ENCODE peak calls at places on chromosomes 16 and 17, in seven cellular contexts. One of them, this sample, is unnamed.
A peak's percentile ranks its signal among the peaks of the same experiment; 100 is the strongest.

GRCh38 chr17:76844846-76845245 is 23.4 kb upstream of the MGAT5B start:
- DNase-seq in foreskin fibroblast: no peak
- DNase-seq in left ventricle myocardium inferior: no peak
- DNase-seq in RWPE1: no peak
- DNase-seq in mesothelial cell of epicardium: no peak
- DNase-seq in RWPE2: no peak
- DNase-seq in neural progenitor cell: no peak
- DNase-seq in this sample: no peak

GRCh38 chr16:54487933-54488332 is 201.3 kb upstream of the IRX3 start:
- DNase-seq in foreskin fibroblast: no peak
- DNase-seq in left ventricle myocardium inferior: peak; percentile 49
- DNase-seq in RWPE1: no peak
- DNase-seq in mesothelial cell of epicardium: no peak
- DNase-seq in RWPE2: no peak
- DNase-seq in neural progenitor cell: no peak
- DNase-seq in this sample: no peak

GRCh38 chr17:30717290-30718098 is 107.0 kb downstream of the CRLF3 start:
- DNase-seq in foreskin fibroblast: no peak
- DNase-seq in left ventricle myocardium inferior: peak; percentile 6
- DNase-seq in RWPE1: no peak
- DNase-seq in mesothelial cell of epicardium: no peak
- DNase-seq in RWPE2: peak; percentile 11
- DNase-seq in neural progenitor cell: no peak
- DNase-seq in this sample: no peak

GRCh38 chr16:64711026-64711425 is 410.8 kb downstream of the CDH11 start:
- DNase-seq in foreskin fibroblast: no peak
- DNase-seq in left ventricle myocardium inferior: no peak
- DNase-seq in RWPE1: no peak
- DNase-seq in mesothelial cell of epicardium: no peak
- DNase-seq in RWPE2: no peak
- DNase-seq in neural progenitor cell: no peak
- DNase-seq in this sample: no peak

GRCh38 chr17:50988427-50988826 is 122.3 kb upstream of the TOB1 start:
- DNase-seq in foreskin fibroblast: no peak
- DNase-seq in left ventricle myocardium inferior: no peak
- DNase-seq in RWPE1: no peak
- DNase-seq in mesothelial cell of epicardium: no peak
- DNase-seq in RWPE2: no peak
- DNase-seq in neural progenitor cell: no peak
- DNase-seq in this sample: no peak

GRCh38 chr16:50046853-50047252 is 18.9 kb upstream of the HEATR3 start:
- DNase-seq in foreskin fibroblast: no peak
- DNase-seq in left ventricle myocardium inferior: no peak
- DNase-seq in RWPE1: no peak
- DNase-seq in mesothelial cell of epicardium: no peak
- DNase-seq in RWPE2: no peak
- DNase-seq in neural progenitor cell: no peak
- DNase-seq in this sample: no peak

GRCh38 chr17:20010099-20010863 is 1.1 kb downstream of the SPECC1 start:
- DNase-seq in foreskin fibroblast: peak; percentile 61
- DNase-seq in left ventricle myocardium inferior: peak; percentile 28
- DNase-seq in RWPE1: peak; percentile 32
- DNase-seq in mesothelial cell of epicardium: no peak
- DNase-seq in RWPE2: no peak
- DNase-seq in neural progenitor cell: peak; percentile 58
- DNase-seq in this sample: no peak

GRCh38 chr17:37833237-37833859 is 88.5 kb upstream of the HNF1B start:
- DNase-seq in foreskin fibroblast: no peak
- DNase-seq in left ventricle myocardium inferior: no peak
- DNase-seq in RWPE1: no peak
- DNase-seq in mesothelial cell of epicardium: no peak
- DNase-seq in RWPE2: no peak
- DNase-seq in neural progenitor cell: no peak
- DNase-seq in this sample: no peak

DNA sequence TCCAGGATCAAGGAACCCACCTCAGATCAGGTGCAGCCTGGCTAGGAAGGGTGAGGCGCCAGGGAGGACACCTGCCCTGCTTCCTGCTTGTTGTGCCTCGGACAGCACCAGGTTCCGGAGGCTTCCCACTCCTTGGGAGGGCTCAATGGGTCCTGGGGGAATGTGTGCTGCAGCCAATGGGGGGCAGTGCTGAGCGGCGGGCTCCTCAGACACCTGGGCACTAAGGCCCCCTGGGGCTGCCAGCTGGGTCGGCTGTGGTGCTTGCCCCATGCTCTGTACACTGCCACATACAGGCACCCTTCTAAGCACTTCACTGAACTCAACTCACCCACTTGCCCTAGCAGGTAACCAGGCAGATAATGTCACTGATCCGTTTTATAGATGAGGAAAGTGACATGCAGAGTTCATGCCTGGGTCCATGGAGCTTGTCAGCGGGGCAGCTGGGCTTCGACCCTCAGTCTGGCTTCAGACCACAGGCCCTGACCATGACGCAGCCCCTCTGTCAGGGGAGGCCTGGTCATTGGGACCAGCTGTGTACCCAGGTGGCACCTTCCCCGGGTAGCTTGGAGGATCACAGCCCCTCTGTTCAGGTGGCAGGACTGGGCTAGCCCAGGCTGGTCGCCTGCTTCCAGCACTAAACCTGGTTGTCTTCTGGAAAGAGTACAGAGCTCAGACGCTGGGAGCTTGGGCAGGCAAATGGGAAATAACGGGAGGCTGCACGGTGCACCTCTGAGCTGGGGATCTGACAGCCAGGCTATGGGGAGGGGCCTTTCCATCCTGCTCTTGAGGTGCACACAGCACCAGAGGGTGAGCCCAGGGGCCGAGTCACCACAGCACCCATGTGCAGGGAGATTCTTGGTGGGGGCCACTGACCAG is 8.2 kb downstream of the FN3K start:
- DNase-seq in foreskin fibroblast: no peak
- DNase-seq in left ventricle myocardium inferior: no peak
- DNase-seq in RWPE1: no peak
- DNase-seq in mesothelial cell of epicardium: no peak
- DNase-seq in RWPE2: no peak
- DNase-seq in neural progenitor cell: no peak
- DNase-seq in this sample: no peak
- TF ChIP-seq CTCF in foreskin fibroblast: no peak
- TF ChIP-seq CTCF in left ventricle myocardium inferior: no peak
- TF ChIP-seq CTCF in RWPE1: no peak
- TF ChIP-seq CTCF in mesothelial cell of epicardium: no peak
- TF ChIP-seq CTCF in RWPE2: no peak
- TF ChIP-seq CTCF in neural progenitor cell: no peak
- TF ChIP-seq CTCF in this sample: no peak

GRCh38 chr16:67180166-67180565 is 3.6 kb downstream of the MATCAP1 start:
- DNase-seq in foreskin fibroblast: no peak
- DNase-seq in left ventricle myocardium inferior: no peak
- DNase-seq in RWPE1: no peak
- DNase-seq in mesothelial cell of epicardium: no peak
- DNase-seq in RWPE2: no peak
- DNase-seq in neural progenitor cell: no peak
- DNase-seq in this sample: no peak

GRCh38 chr16:67181346-67181745 is 2.4 kb downstream of the MATCAP1 start:
- DNase-seq in foreskin fibroblast: peak; percentile 77
- DNase-seq in left ventricle myocardium inferior: no peak
- DNase-seq in RWPE1: no peak
- DNase-seq in mesothelial cell of epicardium: no peak
- DNase-seq in RWPE2: no peak
- DNase-seq in neural progenitor cell: no peak
- DNase-seq in this sample: no peak

GRCh38 chr16:67176662-67177061 is 6.3 kb downstream of the NOL3 start:
- DNase-seq in foreskin fibroblast: no peak
- DNase-seq in left ventricle myocardium inferior: no peak
- DNase-seq in RWPE1: no peak
- DNase-seq in mesothelial cell of epicardium: no peak
- DNase-seq in RWPE2: no peak
- DNase-seq in neural progenitor cell: no peak
- DNase-seq in this sample: no peak

GRCh38 chr16:67174706-67175231 is 4.4 kb downstream of the NOL3 start:
- DNase-seq in foreskin fibroblast: no peak
- DNase-seq in left ventricle myocardium inferior: no peak
- DNase-seq in RWPE1: no peak
- DNase-seq in mesothelial cell of epicardium: no peak
- DNase-seq in RWPE2: no peak
- DNase-seq in neural progenitor cell: no peak
- DNase-seq in this sample: no peak

DNA sequence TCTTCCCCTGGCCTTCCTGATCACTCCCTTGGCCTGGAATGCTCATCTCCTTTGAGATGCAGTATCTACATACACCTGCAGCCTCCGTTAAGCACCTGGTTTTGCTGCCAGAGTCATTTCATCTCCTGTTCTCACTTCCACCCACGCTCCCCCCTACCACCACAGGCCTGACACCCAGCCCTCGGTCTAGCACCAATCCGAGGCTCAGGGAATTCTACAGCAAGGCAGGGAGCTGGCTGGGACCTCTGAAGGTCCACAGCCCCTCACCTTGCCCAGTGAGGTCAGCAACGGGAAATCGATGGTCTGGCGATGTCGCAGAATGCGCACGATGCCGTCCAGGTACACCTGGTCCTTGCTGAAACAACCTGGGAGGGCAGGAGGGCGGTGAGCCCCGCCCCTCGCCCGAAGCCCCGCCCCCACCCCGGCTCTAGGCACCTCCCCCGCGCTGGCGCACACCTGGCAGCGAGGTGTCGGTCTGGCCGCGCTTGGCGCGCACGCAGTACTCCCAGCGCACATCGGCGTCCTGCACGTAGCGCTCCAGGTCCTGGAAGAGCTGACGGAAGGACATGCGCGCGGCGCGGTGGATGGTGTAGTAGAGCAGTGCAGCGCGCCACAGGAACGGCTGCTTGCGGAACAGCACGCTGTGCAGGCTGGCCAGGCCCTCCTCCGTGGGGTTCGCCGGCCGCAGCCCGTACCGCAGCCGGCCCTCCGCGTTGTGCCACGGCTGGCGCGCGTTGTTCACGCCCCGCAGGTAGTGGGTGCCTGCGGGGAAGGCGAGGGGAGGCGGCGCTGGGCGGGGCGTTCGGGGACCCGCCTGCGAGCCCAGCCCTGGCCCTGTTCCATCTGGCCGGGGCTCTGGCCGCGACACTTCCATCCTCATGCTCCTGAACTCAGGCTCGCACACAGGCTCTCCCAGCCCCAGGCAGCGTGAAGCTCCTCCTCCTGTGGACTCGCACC is 5.7 kb downstream of the MATCAP1 start:
- DNase-seq in foreskin fibroblast: no peak
- DNase-seq in left ventricle myocardium inferior: peak; percentile 60
- DNase-seq in RWPE1: peak; percentile 95
- DNase-seq in mesothelial cell of epicardium: no peak
- DNase-seq in RWPE2: peak; percentile 99
- DNase-seq in neural progenitor cell: peak; percentile 87
- DNase-seq in this sample: no peak
- TF ChIP-seq CTCF in foreskin fibroblast: no peak
- TF ChIP-seq CTCF in left ventricle myocardium inferior: peak; percentile 35
- TF ChIP-seq CTCF in RWPE1: no peak
- TF ChIP-seq CTCF in mesothelial cell of epicardium: no peak
- TF ChIP-seq CTCF in RWPE2: no peak
- TF ChIP-seq CTCF in neural progenitor cell: peak; percentile 10
- TF ChIP-seq CTCF in this sample: no peak

GRCh38 chr16:66942981-66943380 is 7.7 kb downstream of the CES2 start:
- DNase-seq in foreskin fibroblast: no peak
- DNase-seq in left ventricle myocardium inferior: no peak
- DNase-seq in RWPE1: no peak
- DNase-seq in mesothelial cell of epicardium: no peak
- DNase-seq in RWPE2: no peak
- DNase-seq in neural progenitor cell: no peak
- DNase-seq in this sample: no peak

GRCh38 chr16:66937725-66938337 is 2.5 kb downstream of the CES2 start:
- DNase-seq in foreskin fibroblast: no peak
- DNase-seq in left ventricle myocardium inferior: no peak
- DNase-seq in RWPE1: no peak
- DNase-seq in mesothelial cell of epicardium: no peak
- DNase-seq in RWPE2: no peak
- DNase-seq in neural progenitor cell: no peak
- DNase-seq in this sample: no peak

GRCh38 chr16:66939366-66939765 is 4.0 kb downstream of the CES2 start:
- DNase-seq in foreskin fibroblast: no peak
- DNase-seq in left ventricle myocardium inferior: no peak
- DNase-seq in RWPE1: no peak
- DNase-seq in mesothelial cell of epicardium: no peak
- DNase-seq in RWPE2: no peak
- DNase-seq in neural progenitor cell: no peak
- DNase-seq in this sample: no peak

GRCh38 chr16:66936889-66937554 is 1.7 kb downstream of the CES2 start:
- DNase-seq in foreskin fibroblast: no peak
- DNase-seq in left ventricle myocardium inferior: no peak
- DNase-seq in RWPE1: no peak
- DNase-seq in mesothelial cell of epicardium: no peak
- DNase-seq in RWPE2: no peak
- DNase-seq in neural progenitor cell: no peak
- DNase-seq in this sample: no peak

GRCh38 chr16:66940236-66940635 is 4.9 kb downstream of the CES2 start:
- DNase-seq in foreskin fibroblast: no peak
- DNase-seq in left ventricle myocardium inferior: no peak
- DNase-seq in RWPE1: no peak
- DNase-seq in mesothelial cell of epicardium: no peak
- DNase-seq in RWPE2: no peak
- DNase-seq in neural progenitor cell: no peak
- DNase-seq in this sample: no peak
- TF ChIP-seq CTCF in foreskin fibroblast: no peak
- TF ChIP-seq CTCF in left ventricle myocardium inferior: no peak
- TF ChIP-seq CTCF in RWPE1: no peak
- TF ChIP-seq CTCF in mesothelial cell of epicardium: no peak
- TF ChIP-seq CTCF in RWPE2: no peak
- TF ChIP-seq CTCF in neural progenitor cell: no peak
- TF ChIP-seq CTCF in this sample: no peak

GRCh38 chr17:81192386-81193050 is 26.5 kb upstream of the AATK start:
- DNase-seq in foreskin fibroblast: no peak
- DNase-seq in left ventricle myocardium inferior: no peak
- DNase-seq in RWPE1: no peak
- DNase-seq in mesothelial cell of epicardium: no peak
- DNase-seq in RWPE2: no peak
- DNase-seq in neural progenitor cell: peak; percentile 16
- DNase-seq in this sample: no peak

GRCh38 chr17:81189670-81190530 is 23.9 kb upstream of the AATK start:
- DNase-seq in foreskin fibroblast: no peak
- DNase-seq in left ventricle myocardium inferior: no peak
- DNase-seq in RWPE1: no peak
- DNase-seq in mesothelial cell of epicardium: no peak
- DNase-seq in RWPE2: no peak
- DNase-seq in neural progenitor cell: peak; percentile 49
- DNase-seq in this sample: no peak

GRCh38 chr17:81191646-81192045 is 25.6 kb upstream of the AATK start:
- DNase-seq in foreskin fibroblast: no peak
- DNase-seq in left ventricle myocardium inferior: no peak
- DNase-seq in RWPE1: no peak
- DNase-seq in mesothelial cell of epicardium: no peak
- DNase-seq in RWPE2: no peak
- DNase-seq in neural progenitor cell: no peak
- DNase-seq in this sample: no peak

GRCh38 chr17:81190591-81190990 is 24.6 kb upstream of the AATK start:
- DNase-seq in foreskin fibroblast: no peak
- DNase-seq in left ventricle myocardium inferior: no peak
- DNase-seq in RWPE1: no peak
- DNase-seq in mesothelial cell of epicardium: no peak
- DNase-seq in RWPE2: no peak
- DNase-seq in neural progenitor cell: no peak
- DNase-seq in this sample: no peak

DNA sequence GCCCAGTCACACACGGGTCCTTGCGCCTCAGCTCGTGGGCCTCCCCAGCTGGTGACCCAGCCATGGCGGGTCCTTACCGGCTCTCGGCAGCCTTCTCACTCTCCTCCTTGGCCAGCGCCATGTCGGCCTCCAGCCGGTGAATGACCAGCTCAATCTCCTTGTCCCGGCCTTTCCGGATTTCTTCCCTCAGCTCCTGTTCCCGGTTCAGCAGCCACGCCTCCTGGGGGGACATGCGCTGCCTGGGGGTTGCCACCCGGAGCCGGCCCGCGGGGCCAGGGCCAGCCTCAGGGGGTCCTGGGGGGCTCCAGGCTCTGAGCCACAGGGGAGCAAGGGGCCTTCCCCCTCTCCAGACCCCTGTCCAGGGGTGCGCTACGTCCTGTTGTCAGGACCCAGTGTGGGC is 25.1 kb upstream of the AATK start:
- DNase-seq in foreskin fibroblast: no peak
- DNase-seq in left ventricle myocardium inferior: no peak
- DNase-seq in RWPE1: no peak
- DNase-seq in mesothelial cell of epicardium: no peak
- DNase-seq in RWPE2: no peak
- DNase-seq in neural progenitor cell: no peak
- DNase-seq in this sample: no peak
- TF ChIP-seq CTCF in foreskin fibroblast: no peak
- TF ChIP-seq CTCF in left ventricle myocardium inferior: no peak
- TF ChIP-seq CTCF in RWPE1: no peak
- TF ChIP-seq CTCF in mesothelial cell of epicardium: no peak
- TF ChIP-seq CTCF in RWPE2: no peak
- TF ChIP-seq CTCF in neural progenitor cell: no peak
- TF ChIP-seq CTCF in this sample: no peak

This sample was measured in omental fat pad.